ENCODE peak calls at places on chromosomes 1 and 21, in four cellular contexts. One of them, this sample, is unnamed.

GRCh38 chr1:34378968-34379729 is 202.4 kb downstream of the C1orf94 start:
- DNase-seq in AG09319: no peak
- DNase-seq in neural progenitor cell: no peak
- DNase-seq in omental fat pad: no peak
- DNase-seq in this sample: no peak

GRCh38 chr1:245788269-245788668 is 633.5 kb downstream of the KIF26B start:
- DNase-seq in AG09319: peak
- DNase-seq in neural progenitor cell: no peak
- DNase-seq in omental fat pad: no peak
- DNase-seq in this sample: no peak

GRCh38 chr1:204647114-204647804 is 38.3 kb downstream of the LRRN2 start:
- DNase-seq in AG09319: peak
- DNase-seq in neural progenitor cell: peak
- DNase-seq in omental fat pad: no peak
- DNase-seq in this sample: no peak

GRCh38 chr1:168362991-168363390 is 82.3 kb downstream of the TBX19 start:
- DNase-seq in AG09319: no peak
- DNase-seq in neural progenitor cell: no peak
- DNase-seq in omental fat pad: no peak
- DNase-seq in this sample: no peak

GRCh38 chr1:208909011-208909410 is 664.8 kb upstream of the PLXNA2 start:
- DNase-seq in AG09319: no peak
- DNase-seq in neural progenitor cell: no peak
- DNase-seq in omental fat pad: no peak
- DNase-seq in this sample: no peak

GRCh38 chr1:213686983-213687382 is 300.8 kb upstream of the PROX1 start:
- DNase-seq in AG09319: no peak
- DNase-seq in neural progenitor cell: no peak
- DNase-seq in omental fat pad: no peak
- DNase-seq in this sample: no peak

GRCh38 chr1:119372493-119373086 is 4.0 kb downstream of the HAO2 start:
- DNase-seq in AG09319: no peak
- DNase-seq in neural progenitor cell: peak
- DNase-seq in omental fat pad: no peak
- DNase-seq in this sample: no peak

GRCh38 chr1:2314803-2315710 is 76.3 kb downstream of the MORN1 start:
- DNase-seq in AG09319: no peak
- DNase-seq in neural progenitor cell: peak
- DNase-seq in omental fat pad: no peak
- DNase-seq in this sample: no peak

GRCh38 chr1:204206121-204206520 is 7.7 kb downstream of the GOLT1A start:
- DNase-seq in AG09319: no peak
- DNase-seq in neural progenitor cell: no peak
- DNase-seq in omental fat pad: no peak
- DNase-seq in this sample: no peak

GRCh38 chr1:234256359-234256758 is 116.9 kb upstream of the COA6 start:
- DNase-seq in AG09319: no peak
- DNase-seq in neural progenitor cell: no peak
- DNase-seq in omental fat pad: no peak
- DNase-seq in this sample: no peak

GRCh38 chr21:9774347-9774746 is 747.0 kb upstream of the TPTE start:
- DNase-seq in AG09319: no peak
- DNase-seq in neural progenitor cell: no peak
- DNase-seq in omental fat pad: no peak
- DNase-seq in this sample: peak

GRCh38 chr1:51170342-51170741 is 65.7 kb upstream of the RNF11 start:
- DNase-seq in AG09319: no peak
- DNase-seq in neural progenitor cell: no peak
- DNase-seq in omental fat pad: no peak
- DNase-seq in this sample: no peak

GRCh38 chr1:1199961-1200875 is 6.2 kb downstream of the TNFRSF18 start:
- DNase-seq in AG09319: no peak
- DNase-seq in neural progenitor cell: no peak
- DNase-seq in omental fat pad: no peak
- DNase-seq in this sample: peak

GRCh38 chr1:15170071-15170470 is 16.5 kb downstream of the TMEM51 start:
- DNase-seq in AG09319: no peak
- DNase-seq in neural progenitor cell: no peak
- DNase-seq in omental fat pad: no peak
- DNase-seq in this sample: no peak

GRCh38 chr1:1614204-1614953 is 921 bp upstream of the MIB2 start:
- DNase-seq in AG09319: peak
- DNase-seq in neural progenitor cell: no peak
- DNase-seq in omental fat pad: no peak
- DNase-seq in this sample: no peak

GRCh38 chr1:11735854-11736745 is at the start of gene AGTRAP:
- DNase-seq in AG09319: peak
- DNase-seq in neural progenitor cell: peak
- DNase-seq in omental fat pad: peak
- DNase-seq in this sample: peak
- TF ChIP-seq CTCF in AG09319: no peak
- TF ChIP-seq CTCF in neural progenitor cell: peak
- TF ChIP-seq CTCF in omental fat pad: no peak
- TF ChIP-seq CTCF in this sample: peak

GRCh38 chr1:200095057-200095577 is 67.6 kb downstream of the NR5A2 start:
- DNase-seq in AG09319: no peak
- DNase-seq in neural progenitor cell: no peak
- DNase-seq in omental fat pad: no peak
- DNase-seq in this sample: no peak

DNA sequence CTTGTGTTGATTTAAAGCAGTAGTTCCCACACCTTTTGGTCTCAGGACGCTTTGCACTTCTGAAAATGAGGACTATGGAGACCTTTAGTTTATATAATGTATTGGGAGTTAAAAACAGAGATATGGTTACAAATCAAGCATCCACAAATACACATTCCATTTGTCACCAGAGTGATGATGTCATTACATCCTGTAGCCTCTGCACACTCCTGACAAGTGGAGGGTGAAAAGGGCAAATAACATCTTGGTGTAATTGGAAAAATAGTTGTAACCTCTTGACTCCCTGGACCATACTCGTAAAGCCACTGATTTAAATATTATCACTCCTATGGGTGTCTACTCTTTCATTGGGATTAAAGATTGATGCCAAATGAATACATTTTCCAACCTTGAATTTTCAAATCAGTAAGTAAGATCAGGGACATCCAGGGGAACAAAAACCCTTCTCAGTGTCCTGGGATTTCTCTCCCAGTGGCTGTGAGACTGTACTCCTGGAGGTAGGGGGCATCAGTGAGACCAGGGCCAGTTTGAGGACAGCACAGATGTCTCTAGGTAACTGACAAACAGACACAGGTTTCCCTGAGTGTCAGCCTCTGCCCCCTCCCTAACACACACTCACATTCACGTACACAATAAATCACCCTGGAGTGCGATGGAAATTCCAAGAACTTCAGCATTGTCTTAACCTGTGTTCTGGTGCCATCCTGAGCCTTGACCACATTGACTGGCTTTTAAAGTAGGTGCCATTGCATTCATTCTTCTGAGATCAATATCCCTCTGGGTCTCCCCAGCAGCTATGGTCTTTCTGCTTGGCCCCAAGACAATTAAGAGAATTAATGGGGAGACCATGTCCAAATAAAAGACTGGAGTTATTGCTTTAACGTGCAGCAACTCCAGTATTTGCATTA is 63.0 kb downstream of the NR5A2 start:
- DNase-seq in AG09319: no peak
- DNase-seq in neural progenitor cell: peak
- DNase-seq in omental fat pad: no peak
- DNase-seq in this sample: no peak
- TF ChIP-seq CTCF in AG09319: peak
- TF ChIP-seq CTCF in neural progenitor cell: peak
- TF ChIP-seq CTCF in omental fat pad: no peak
- TF ChIP-seq CTCF in this sample: peak

DNA sequence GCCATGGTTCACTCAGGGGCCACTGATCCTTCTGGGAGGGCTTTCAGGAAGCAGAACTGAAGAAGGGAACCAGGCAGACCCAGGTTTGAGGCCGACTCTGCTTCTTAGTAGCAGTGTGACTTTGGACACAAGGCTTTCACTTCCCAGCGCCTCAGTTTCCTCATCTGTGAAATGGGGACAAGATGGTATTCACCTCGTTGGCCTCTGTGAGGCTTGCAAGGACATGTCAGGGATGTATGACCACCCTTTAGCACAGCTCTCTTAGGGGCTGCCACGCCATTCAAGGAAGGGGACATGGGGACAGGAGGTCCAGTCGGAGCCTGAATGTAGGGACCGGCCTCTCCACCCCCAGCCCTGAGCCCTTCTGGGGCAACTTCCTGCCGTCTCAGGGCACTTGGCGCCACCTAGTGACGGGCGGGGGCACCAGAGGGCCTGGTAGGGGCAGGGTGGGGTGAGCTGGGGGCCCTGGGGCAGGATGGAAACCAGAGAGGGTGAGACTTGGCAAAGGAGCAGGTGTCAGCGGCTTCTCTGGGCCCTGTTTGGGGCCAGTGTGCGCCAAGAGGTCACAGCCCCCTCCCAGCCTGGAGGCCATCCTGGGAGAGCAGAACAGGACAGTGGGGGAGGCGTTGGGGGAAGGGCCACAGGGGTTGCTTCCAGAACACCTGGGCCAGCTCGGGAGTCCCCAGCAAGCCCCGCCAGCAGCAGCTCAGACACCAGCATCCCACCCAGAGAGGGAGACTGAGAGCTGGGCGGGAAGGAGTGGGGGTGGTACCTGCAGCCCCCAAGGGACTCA is 102.6 kb upstream of the TARDBP start:
- DNase-seq in AG09319: no peak
- DNase-seq in neural progenitor cell: peak
- DNase-seq in omental fat pad: no peak
- DNase-seq in this sample: peak
- TF ChIP-seq CTCF in AG09319: peak
- TF ChIP-seq CTCF in neural progenitor cell: peak
- TF ChIP-seq CTCF in omental fat pad: no peak
- TF ChIP-seq CTCF in this sample: peak

GRCh38 chr1:160679893-160680292 is 31.7 kb downstream of the CD48 start:
- DNase-seq in AG09319: no peak
- DNase-seq in neural progenitor cell: no peak
- DNase-seq in omental fat pad: no peak
- DNase-seq in this sample: no peak

GRCh38 chr1:160680399-160680798 is 31.2 kb downstream of the CD48 start:
- DNase-seq in AG09319: no peak
- DNase-seq in neural progenitor cell: no peak
- DNase-seq in omental fat pad: no peak
- DNase-seq in this sample: no peak

GRCh38 chr1:160681891-160682140 is 29.8 kb downstream of the CD48 start:
- DNase-seq in AG09319: no peak
- DNase-seq in neural progenitor cell: no peak
- DNase-seq in omental fat pad: no peak
- DNase-seq in this sample: no peak

GRCh38 chr1:160682983-160683886 is 28.4 kb downstream of the CD48 start:
- DNase-seq in AG09319: no peak
- DNase-seq in neural progenitor cell: no peak
- DNase-seq in omental fat pad: no peak
- DNase-seq in this sample: no peak

GRCh38 chr1:160681067-160681890 is 30.3 kb downstream of the CD48 start:
- DNase-seq in AG09319: no peak
- DNase-seq in neural progenitor cell: peak
- DNase-seq in omental fat pad: peak
- DNase-seq in this sample: no peak
- TF ChIP-seq CTCF in AG09319: peak
- TF ChIP-seq CTCF in neural progenitor cell: peak
- TF ChIP-seq CTCF in omental fat pad: peak
- TF ChIP-seq CTCF in this sample: peak

GRCh38 chr1:47948126-47948525 is 49.1 kb downstream of the TRABD2B start:
- DNase-seq in AG09319: no peak
- DNase-seq in neural progenitor cell: peak
- DNase-seq in omental fat pad: no peak
- DNase-seq in this sample: no peak
- TF ChIP-seq CTCF in AG09319: peak
- TF ChIP-seq CTCF in neural progenitor cell: peak
- TF ChIP-seq CTCF in omental fat pad: no peak
- TF ChIP-seq CTCF in this sample: peak

GRCh38 chr1:47529520-47530098 is 91.8 kb downstream of the FOXD2 start:
- DNase-seq in AG09319: no peak
- DNase-seq in neural progenitor cell: no peak
- DNase-seq in omental fat pad: no peak
- DNase-seq in this sample: no peak
- TF ChIP-seq CTCF in AG09319: peak
- TF ChIP-seq CTCF in neural progenitor cell: peak
- TF ChIP-seq CTCF in omental fat pad: no peak
- TF ChIP-seq CTCF in this sample: peak

This sample was measured in chondrocyte.